ENCODE peak calls at places on chromosomes 11 and 22, in four cellular contexts. One of them, this sample, is unnamed.

GRCh38 chr11:67062526-67063373 is 6.1 kb downstream of the RHOD start:
- DNase-seq in fibroblast of pulmonary artery: no peak
- DNase-seq in astrocyte of the cerebellum: no peak
- DNase-seq in CD4-positive, alpha-beta T cell: no peak
- DNase-seq in this sample: no peak

GRCh38 chr11:47593492-47593933 is 698 bp downstream of the C1QTNF4 start:
- DNase-seq in fibroblast of pulmonary artery: no peak
- DNase-seq in astrocyte of the cerebellum: no peak
- DNase-seq in CD4-positive, alpha-beta T cell: no peak
- DNase-seq in this sample: no peak

GRCh38 chr11:1401656-1402221 is 12.0 kb downstream of the BRSK2 start:
- DNase-seq in fibroblast of pulmonary artery: peak
- DNase-seq in astrocyte of the cerebellum: peak
- DNase-seq in CD4-positive, alpha-beta T cell: peak
- DNase-seq in this sample: peak

GRCh38 chr11:3905080-3905953 is 49.9 kb downstream of the STIM1 start:
- DNase-seq in fibroblast of pulmonary artery: peak
- DNase-seq in astrocyte of the cerebellum: no peak
- DNase-seq in CD4-positive, alpha-beta T cell: peak
- DNase-seq in this sample: peak

GRCh38 chr11:59560290-59560701 is 49.0 kb downstream of the OR4D9 start:
- DNase-seq in fibroblast of pulmonary artery: peak
- DNase-seq in astrocyte of the cerebellum: peak
- DNase-seq in CD4-positive, alpha-beta T cell: peak
- DNase-seq in this sample: peak

GRCh38 chr11:26102325-26102724 is 229.6 kb upstream of the ANO3 start:
- DNase-seq in fibroblast of pulmonary artery: no peak
- DNase-seq in astrocyte of the cerebellum: no peak
- DNase-seq in CD4-positive, alpha-beta T cell: no peak
- DNase-seq in this sample: no peak

GRCh38 chr11:116193321-116194114 is 579.3 kb downstream of the BUD13 start:
- DNase-seq in fibroblast of pulmonary artery: peak
- DNase-seq in astrocyte of the cerebellum: peak
- DNase-seq in CD4-positive, alpha-beta T cell: no peak
- DNase-seq in this sample: no peak

GRCh38 chr11:33128739-33129138 is 32.5 kb downstream of the CSTF3 start:
- DNase-seq in fibroblast of pulmonary artery: no peak
- DNase-seq in astrocyte of the cerebellum: no peak
- DNase-seq in CD4-positive, alpha-beta T cell: no peak
- DNase-seq in this sample: no peak

GRCh38 chr11:67195971-67196418 is 70.3 kb upstream of the GRK2 start:
- DNase-seq in fibroblast of pulmonary artery: peak
- DNase-seq in astrocyte of the cerebellum: no peak
- DNase-seq in CD4-positive, alpha-beta T cell: no peak
- DNase-seq in this sample: no peak

GRCh38 chr22:49093192-49093880 is 734.3 kb downstream of the BRD1 start:
- DNase-seq in fibroblast of pulmonary artery: no peak
- DNase-seq in astrocyte of the cerebellum: no peak
- DNase-seq in CD4-positive, alpha-beta T cell: no peak
- DNase-seq in this sample: no peak

GRCh38 chr22:44801476-44801875 is 49.1 kb downstream of the ARHGAP8 start:
- DNase-seq in fibroblast of pulmonary artery: no peak
- DNase-seq in astrocyte of the cerebellum: no peak
- DNase-seq in CD4-positive, alpha-beta T cell: no peak
- DNase-seq in this sample: no peak

GRCh38 chr22:43419371-43420080 is 7.7 kb downstream of the MPPED1 start:
- DNase-seq in fibroblast of pulmonary artery: no peak
- DNase-seq in astrocyte of the cerebellum: no peak
- DNase-seq in CD4-positive, alpha-beta T cell: no peak
- DNase-seq in this sample: no peak

GRCh38 chr11:9664276-9665171 is 647 bp downstream of the SWAP70 start:
- DNase-seq in fibroblast of pulmonary artery: peak
- DNase-seq in astrocyte of the cerebellum: no peak
- DNase-seq in CD4-positive, alpha-beta T cell: peak
- DNase-seq in this sample: peak

GRCh38 chr11:122983438-122984185 is 2.0 kb upstream of the BSX start:
- DNase-seq in fibroblast of pulmonary artery: no peak
- DNase-seq in astrocyte of the cerebellum: no peak
- DNase-seq in CD4-positive, alpha-beta T cell: no peak
- DNase-seq in this sample: no peak

GRCh38 chr11:118646393-118646792 is 33.1 kb downstream of the TREH start:
- DNase-seq in fibroblast of pulmonary artery: no peak
- DNase-seq in astrocyte of the cerebellum: no peak
- DNase-seq in CD4-positive, alpha-beta T cell: no peak
- DNase-seq in this sample: no peak

GRCh38 chr11:113796663-113797259 is 17.2 kb downstream of the CLDN25 start:
- DNase-seq in fibroblast of pulmonary artery: peak
- DNase-seq in astrocyte of the cerebellum: peak
- DNase-seq in CD4-positive, alpha-beta T cell: no peak
- DNase-seq in this sample: peak

GRCh38 chr22:46064236-46064965 is 85.9 kb upstream of the PPARA start:
- DNase-seq in fibroblast of pulmonary artery: no peak
- DNase-seq in astrocyte of the cerebellum: no peak
- DNase-seq in CD4-positive, alpha-beta T cell: no peak
- DNase-seq in this sample: no peak

GRCh38 chr22:21726650-21727049 is 8.9 kb downstream of the YPEL1 start:
- DNase-seq in fibroblast of pulmonary artery: peak
- DNase-seq in astrocyte of the cerebellum: no peak
- DNase-seq in CD4-positive, alpha-beta T cell: no peak
- DNase-seq in this sample: peak
- TF ChIP-seq CTCF in fibroblast of pulmonary artery: peak
- TF ChIP-seq CTCF in astrocyte of the cerebellum: peak
- TF ChIP-seq CTCF in CD4-positive, alpha-beta T cell: no peak
- TF ChIP-seq CTCF in this sample: peak

GRCh38 chr11:8265681-8266241 is 2.1 kb upstream of the LMO1 start:
- DNase-seq in fibroblast of pulmonary artery: no peak
- DNase-seq in astrocyte of the cerebellum: no peak
- DNase-seq in CD4-positive, alpha-beta T cell: no peak
- DNase-seq in this sample: no peak
- TF ChIP-seq CTCF in fibroblast of pulmonary artery: peak
- TF ChIP-seq CTCF in astrocyte of the cerebellum: peak
- TF ChIP-seq CTCF in CD4-positive, alpha-beta T cell: no peak
- TF ChIP-seq CTCF in this sample: no peak

DNA sequence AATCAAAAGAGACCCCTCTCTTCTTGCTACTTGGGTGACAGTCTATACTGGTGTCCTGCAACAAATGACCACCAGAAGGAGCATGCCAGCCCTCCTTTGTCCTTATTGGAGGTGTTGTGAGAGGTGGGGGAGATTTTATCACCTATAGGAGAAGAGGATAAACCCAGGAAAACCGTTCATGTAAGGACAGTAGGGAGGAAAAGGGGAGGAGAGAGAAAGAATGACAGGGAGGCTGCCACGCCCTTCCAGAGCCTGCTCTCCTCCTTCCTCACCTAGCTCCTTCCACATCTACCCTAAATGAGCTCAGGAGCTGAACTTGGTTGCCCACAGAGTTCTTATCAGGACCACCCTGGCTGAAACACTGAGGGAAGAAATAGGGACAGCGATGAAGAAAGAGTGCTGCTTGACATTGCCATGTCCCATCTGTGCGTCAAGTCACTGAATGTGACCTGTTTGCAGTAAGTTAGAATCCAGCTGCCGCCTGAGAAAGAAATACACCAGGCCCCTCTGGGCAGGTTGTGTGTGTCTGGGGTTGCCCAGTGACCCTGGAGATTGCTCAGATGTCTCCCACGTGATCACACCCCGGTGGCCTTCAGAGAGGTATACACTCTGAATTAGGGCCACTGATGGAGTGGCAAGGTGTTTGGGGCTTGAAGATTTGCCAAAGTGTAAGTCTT is 40.4 kb upstream of the ETS1 start:
- DNase-seq in fibroblast of pulmonary artery: no peak
- DNase-seq in astrocyte of the cerebellum: no peak
- DNase-seq in CD4-positive, alpha-beta T cell: no peak
- DNase-seq in this sample: peak
- TF ChIP-seq CTCF in fibroblast of pulmonary artery: peak
- TF ChIP-seq CTCF in astrocyte of the cerebellum: peak
- TF ChIP-seq CTCF in CD4-positive, alpha-beta T cell: no peak
- TF ChIP-seq CTCF in this sample: no peak

GRCh38 chr11:131916633-131917032 is 546.2 kb downstream of the NTM start:
- DNase-seq in fibroblast of pulmonary artery: no peak
- DNase-seq in astrocyte of the cerebellum: no peak
- DNase-seq in CD4-positive, alpha-beta T cell: no peak
- DNase-seq in this sample: no peak

GRCh38 chr11:131914299-131914902 is 544.0 kb downstream of the NTM start:
- DNase-seq in fibroblast of pulmonary artery: peak
- DNase-seq in astrocyte of the cerebellum: no peak
- DNase-seq in CD4-positive, alpha-beta T cell: no peak
- DNase-seq in this sample: no peak

GRCh38 chr11:131917634-131918384 is 547.4 kb downstream of the NTM start:
- DNase-seq in fibroblast of pulmonary artery: no peak
- DNase-seq in astrocyte of the cerebellum: no peak
- DNase-seq in CD4-positive, alpha-beta T cell: no peak
- DNase-seq in this sample: no peak

GRCh38 chr11:131922220-131922619 is 551.8 kb downstream of the NTM start:
- DNase-seq in fibroblast of pulmonary artery: no peak
- DNase-seq in astrocyte of the cerebellum: no peak
- DNase-seq in CD4-positive, alpha-beta T cell: no peak
- DNase-seq in this sample: no peak

GRCh38 chr11:131918663-131919062 is 548.2 kb downstream of the NTM start:
- DNase-seq in fibroblast of pulmonary artery: no peak
- DNase-seq in astrocyte of the cerebellum: no peak
- DNase-seq in CD4-positive, alpha-beta T cell: no peak
- DNase-seq in this sample: no peak
- TF ChIP-seq CTCF in fibroblast of pulmonary artery: no peak
- TF ChIP-seq CTCF in astrocyte of the cerebellum: no peak
- TF ChIP-seq CTCF in CD4-positive, alpha-beta T cell: no peak
- TF ChIP-seq CTCF in this sample: no peak

GRCh38 chr11:119739975-119740374 is 11.0 kb upstream of the NECTIN1 start:
- DNase-seq in fibroblast of pulmonary artery: no peak
- DNase-seq in astrocyte of the cerebellum: no peak
- DNase-seq in CD4-positive, alpha-beta T cell: no peak
- DNase-seq in this sample: no peak

GRCh38 chr11:119739021-119739703 is 10.2 kb upstream of the NECTIN1 start:
- DNase-seq in fibroblast of pulmonary artery: no peak
- DNase-seq in astrocyte of the cerebellum: no peak
- DNase-seq in CD4-positive, alpha-beta T cell: no peak
- DNase-seq in this sample: no peak

GRCh38 chr11:119742263-119742861 is 13.4 kb upstream of the NECTIN1 start:
- DNase-seq in fibroblast of pulmonary artery: no peak
- DNase-seq in astrocyte of the cerebellum: no peak
- DNase-seq in CD4-positive, alpha-beta T cell: no peak
- DNase-seq in this sample: no peak

GRCh38 chr11:119743041-119743440 is 14.0 kb upstream of the NECTIN1 start:
- DNase-seq in fibroblast of pulmonary artery: no peak
- DNase-seq in astrocyte of the cerebellum: no peak
- DNase-seq in CD4-positive, alpha-beta T cell: no peak
- DNase-seq in this sample: no peak

DNA sequence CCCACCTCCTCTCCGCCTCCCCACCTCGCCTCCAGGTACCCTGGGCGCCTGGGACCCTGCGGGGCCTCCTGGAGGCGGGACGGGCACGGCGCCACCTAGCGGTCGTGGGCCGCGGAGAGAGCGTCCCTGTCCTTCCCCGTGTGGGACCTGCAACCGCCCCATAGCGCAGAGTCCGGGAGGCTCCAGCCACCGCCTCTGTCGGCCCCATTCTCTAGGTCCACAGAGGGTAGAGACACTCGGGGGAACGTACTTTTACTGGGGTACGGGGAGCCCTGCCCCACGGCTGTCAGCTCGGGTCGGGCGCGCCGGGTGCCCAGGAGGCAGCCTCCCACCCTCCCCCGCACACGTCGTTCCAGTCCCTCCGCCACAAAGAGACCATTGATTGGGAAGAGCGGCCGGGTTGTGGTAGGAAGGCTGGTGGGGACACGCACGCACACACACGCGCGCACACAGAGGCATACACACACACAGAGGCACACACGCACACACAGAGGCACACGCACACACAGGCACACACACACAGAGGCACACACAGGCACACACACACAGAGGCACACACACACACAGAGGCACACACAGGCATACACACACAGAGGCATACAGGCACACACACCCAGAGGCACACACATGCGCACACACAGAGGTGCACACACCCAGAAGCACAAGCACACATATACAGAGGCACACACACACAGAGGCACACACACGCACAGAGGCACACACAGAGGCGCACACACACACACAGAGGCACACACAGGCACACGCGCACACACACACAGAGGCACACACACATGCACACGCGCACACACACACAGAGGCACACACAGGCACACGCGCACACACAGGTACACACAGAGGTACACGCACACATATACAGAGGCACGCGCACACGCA is 12.6 kb upstream of the NECTIN1 start:
- DNase-seq in fibroblast of pulmonary artery: peak
- DNase-seq in astrocyte of the cerebellum: no peak
- DNase-seq in CD4-positive, alpha-beta T cell: peak
- DNase-seq in this sample: peak
- TF ChIP-seq CTCF in fibroblast of pulmonary artery: peak
- TF ChIP-seq CTCF in astrocyte of the cerebellum: peak
- TF ChIP-seq CTCF in CD4-positive, alpha-beta T cell: peak
- TF ChIP-seq CTCF in this sample: peak

GRCh38 chr22:36497910-36498669 is 8.8 kb downstream of the FOXRED2 start:
- DNase-seq in fibroblast of pulmonary artery: no peak
- DNase-seq in astrocyte of the cerebellum: no peak
- DNase-seq in CD4-positive, alpha-beta T cell: no peak
- DNase-seq in this sample: no peak

GRCh38 chr22:36493690-36494110 is 12.3 kb upstream of the TXN2 start:
- DNase-seq in fibroblast of pulmonary artery: no peak
- DNase-seq in astrocyte of the cerebellum: no peak
- DNase-seq in CD4-positive, alpha-beta T cell: no peak
- DNase-seq in this sample: peak
- TF ChIP-seq CTCF in fibroblast of pulmonary artery: no peak
- TF ChIP-seq CTCF in astrocyte of the cerebellum: no peak
- TF ChIP-seq CTCF in CD4-positive, alpha-beta T cell: no peak
- TF ChIP-seq CTCF in this sample: no peak

DNA sequence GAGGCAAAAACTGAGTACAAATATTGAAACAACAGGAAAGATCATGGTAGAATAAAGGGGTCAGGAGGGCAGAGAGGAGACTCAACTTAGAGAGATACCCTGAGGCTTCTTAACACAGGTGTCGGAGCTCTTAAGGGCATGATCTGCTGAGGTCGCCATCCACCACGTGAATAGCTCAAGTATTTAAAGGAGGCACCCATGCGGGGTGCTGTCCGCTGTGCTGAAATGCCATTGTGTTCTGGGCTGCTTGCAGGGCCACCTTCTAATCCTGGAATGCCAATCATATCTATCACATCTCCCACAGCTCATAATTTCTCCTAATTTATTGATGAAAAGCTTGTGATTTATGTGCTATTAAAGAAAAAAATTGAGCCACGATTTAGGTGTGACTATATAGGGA is 90.2 kb downstream of the SEZ6L start:
- DNase-seq in fibroblast of pulmonary artery: peak
- DNase-seq in astrocyte of the cerebellum: no peak
- DNase-seq in CD4-positive, alpha-beta T cell: no peak
- DNase-seq in this sample: peak
- TF ChIP-seq CTCF in fibroblast of pulmonary artery: no peak
- TF ChIP-seq CTCF in astrocyte of the cerebellum: no peak
- TF ChIP-seq CTCF in CD4-positive, alpha-beta T cell: no peak
- TF ChIP-seq CTCF in this sample: no peak